ENCODE peak calls at places on chromosomes 4 and X, in eight cellular contexts. B, U, T, V, K, R, P and F are unnamed samples.

GRCh38 chrX:52988985-52989917 is 30.9 kb upstream of the FAM156A start:
- DNase-seq in P (no peak), B (peak; percentile 23), K (no peak), R (no peak), U (no peak), V (no peak), T (no peak), F (no peak)

GRCh38 chr4:2324891-2325290 is 63.0 kb upstream of the MXD4 start:
- DNase-seq in P (no peak), T (no peak), V (no peak), K (no peak), R (no peak), B (no peak), U (no peak), F (no peak)

GRCh38 chrX:3346436-3347329 is at the start of gene MXRA5:
- DNase-seq in K (no peak), T (no peak), P (peak; percentile 87), U (no peak), B (peak; percentile 11), R (no peak), V (no peak), F (peak; percentile 46)

GRCh38 chr4:133594246-133595207 is 445.4 kb downstream of the PCDH10 start:
- DNase-seq in B (no peak), U (no peak), V (no peak), K (no peak), P (no peak), R (no peak), T (no peak), F (peak; percentile 20)

GRCh38 chrX:105696870-105697269 is 125.5 kb upstream of the NRK start:
- DNase-seq in B (no peak), U (no peak), P (no peak), T (no peak), K (no peak), V (no peak), R (no peak), F (no peak)

GRCh38 chrX:119226431-119226830 is 9.7 kb upstream of the PGRMC1 start:
- DNase-seq in K (no peak), P (no peak), B (no peak), U (no peak), T (no peak), R (peak; percentile 15), V (no peak), F (no peak)

GRCh38 chr4:86596802-86597201 is 2.7 kb downstream of the PTPN13 start:
- DNase-seq in K (no peak), U (no peak), B (no peak), R (no peak), V (no peak), T (no peak), P (no peak), F (no peak)

GRCh38 chr4:183266386-183266785 is 53.7 kb downstream of the CLDN22 start:
- DNase-seq in R (no peak), K (no peak), P (no peak), B (no peak), V (no peak), U (no peak), T (no peak), F (no peak)

GRCh38 chrX:9878141-9878875 is 88.8 kb upstream of the CLDN34 start:
- DNase-seq in P (no peak), R (no peak), U (peak; percentile 68), T (no peak), B (no peak), K (no peak), V (no peak), F (peak; percentile 17)

GRCh38 chr4:53005149-53005546 is 143.0 kb downstream of the RASL11B start:
- DNase-seq in T (no peak), P (no peak), R (no peak), U (no peak), K (no peak), B (no peak), V (no peak), F (no peak)

GRCh38 chr4:59223292-59223941 is 1976.7 kb upstream of the ADGRL3 start:
- DNase-seq in P (no peak), V (no peak), B (no peak), R (no peak), K (no peak), T (no peak), U (no peak), F (no peak)

GRCh38 chr4:147447820-147448219 is 33.1 kb upstream of the EDNRA start:
- DNase-seq in R (no peak), K (no peak), B (no peak), V (no peak), U (no peak), P (no peak), T (no peak), F (no peak)

GRCh38 chr4:109191216-109191615 is 111.2 kb downstream of the COL25A1 start:
- DNase-seq in R (no peak), V (no peak), T (no peak), U (peak; percentile 2), K (no peak), B (no peak), P (no peak), F (no peak)

GRCh38 chrX:115023139-115023538 is 5.7 kb upstream of the IL13RA2 start:
- DNase-seq in B (peak; percentile 10), T (no peak), V (no peak), P (no peak), U (no peak), K (no peak), R (no peak), F (no peak)

GRCh38 chr4:111406036-111406435 is 739.2 kb upstream of the FAM241A start:
- DNase-seq in P (no peak), V (no peak), K (no peak), T (no peak), U (no peak), B (no peak), R (no peak), F (no peak)

GRCh38 chr4:138671106-138671505 is 344.5 kb upstream of the NOCT start:
- DNase-seq in T (no peak), P (no peak), K (no peak), R (no peak), V (no peak), B (no peak), U (no peak), F (no peak)

GRCh38 chrX:119753639-119754257 is 4.6 kb upstream of the SOWAHD start:
- DNase-seq in P (peak; percentile 61), K (no peak), U (peak; percentile 10), V (no peak), T (no peak), R (peak; percentile 88), B (peak; percentile 48), F (peak; percentile 76)

GRCh38 chr4:60744767-60745166 is 455.4 kb upstream of the ADGRL3 start:
- DNase-seq in U (no peak), T (no peak), K (peak; percentile 24), V (no peak), B (no peak), P (peak; percentile 61), R (no peak), F (peak; percentile 51)

GRCh38 chr4:173025131-173025530 is 143.5 kb upstream of the GALNT7 start:
- DNase-seq in V (no peak), R (peak; percentile 77), U (peak; percentile 79), B (peak; percentile 72), P (peak; percentile 82), T (peak; percentile 63), K (no peak), F (peak; percentile 91)

GRCh38 chrX:136209751-136210150 is 41.4 kb downstream of the MAP7D3 start:
- DNase-seq in P (no peak), B (no peak), U (no peak), T (no peak), R (no peak), K (no peak), V (no peak), F (no peak)

GRCh38 chrX:97026406-97026805 is 142.7 kb downstream of the RPA4 start:
- DNase-seq in B (no peak), P (no peak), R (peak; percentile 33), V (no peak), K (no peak), U (peak; percentile 8), T (no peak), F (peak; percentile 46)

GRCh38 chr4:41661447-41662076 is 87.0 kb downstream of the PHOX2B start:
- DNase-seq in U (peak; percentile 30), V (no peak), P (peak; percentile 81), B (peak; percentile 56), R (peak; percentile 60), K (peak; percentile 87), T (peak; percentile 64), F (peak; percentile 60)

GRCh38 chr4:166941629-166942028 is 292.7 kb downstream of the SPOCK3 start:
- DNase-seq in P (no peak), B (no peak), K (no peak), U (no peak), R (no peak), V (no peak), T (no peak), F (no peak)

GRCh38 chrX:74465424-74465823 is 44.1 kb downstream of the SLC16A2 start:
- DNase-seq in U (no peak), B (no peak), R (no peak), P (no peak), K (no peak), T (peak; percentile 4), V (no peak), F (no peak)

GRCh38 chr4:174663254-174663653 is 141.0 kb upstream of the HPGD start:
- DNase-seq in U (no peak), V (no peak), R (no peak), P (no peak), T (no peak), K (no peak), B (no peak), F (no peak)

GRCh38 chr4:117900832-117901231 is 133.5 kb upstream of the NDST3 start:
- DNase-seq in K (no peak), B (no peak), V (no peak), U (no peak), R (no peak), T (no peak), P (no peak), F (no peak)

GRCh38 chr4:2786152-2786671 is 6.7 kb upstream of the SH3BP2 start:
- DNase-seq in T (no peak), K (peak; percentile 70), B (no peak), V (no peak), P (no peak), R (no peak), U (no peak), F (no peak)

GRCh38 chr4:77104405-77105292 is 28.9 kb upstream of the CCNI start:
- DNase-seq in U (no peak), K (peak; percentile 90), T (no peak), V (no peak), B (peak; percentile 46), P (no peak), R (peak; percentile 59), F (no peak)